ENCODE peak calls at places on chromosome 20, in seven cellular contexts. R is trophoblast cell; B is osteoblast; D is left lung; M is HCT116; V is NT2/D1; W is CD8-positive, alpha-beta T cell. A is an unnamed sample. For H3K4me1, the result is how much of the 10 kb centered on the place peaks cover.

GRCh38 chr20:48812600-48813445 is 15.0 kb downstream of the PREX1 start:
- DNase-seq in D (no peak), M (no peak), W (no peak), V (no peak), B (no peak), R (no peak), A (no peak)

GRCh38 chr20:60921021-60921622 is 330.9 kb upstream of the CDH4 start:
- DNase-seq in D (no peak), R (peak), B (no peak), W (peak), M (no peak), V (peak), A (peak)

GRCh38 chr20:53655909-53656652 is 62.4 kb upstream of the ZNF217 start:
- DNase-seq in B (no peak), M (no peak), D (no peak), V (no peak), R (peak), W (no peak), A (peak)

GRCh38 chr20:57270204-57270937 is 3.9 kb upstream of the BMP7 start:
- DNase-seq in B (no peak), D (no peak), R (no peak), M (no peak), W (no peak), V (no peak), A (peak)

GRCh38 chr20:59010995-59011873 is 4.2 kb upstream of the CTSZ start:
- DNase-seq in D (no peak), W (no peak), M (no peak), B (peak), R (peak), V (no peak), A (no peak)

GRCh38 chr20:19691125-19691524 is 66.9 kb upstream of the RIN2 start:
- DNase-seq in B (no peak), M (no peak), V (no peak), W (no peak), R (no peak), D (no peak), A (no peak)

GRCh38 chr20:2653511-2654383 is 1.3 kb downstream of the NOP56 start:
- DNase-seq in R (no peak), B (no peak), W (no peak), M (no peak), D (no peak), V (no peak), A (no peak)

GRCh38 chr20:50817776-50818172 is 22.9 kb downstream of the BCAS4 start:
- DNase-seq in M (no peak), R (no peak), W (no peak), D (no peak), V (no peak), B (no peak), A (no peak)

GRCh38 chr20:22475662-22476061 is 108.7 kb downstream of the FOXA2 start:
- DNase-seq in M (no peak), W (no peak), D (no peak), B (no peak), R (no peak), V (no peak), A (peak)

GRCh38 chr20:8749986-8750385 is 318.9 kb upstream of the PLCB4 start:
- DNase-seq in M (no peak), V (no peak), W (no peak), B (peak), D (no peak), R (no peak), A (no peak)

GRCh38 chr20:50874758-50875665 is 56.2 kb downstream of the ADNP start:
- DNase-seq in R (no peak), B (peak), M (no peak), W (no peak), V (no peak), D (no peak), A (no peak)

GRCh38 chr20:56945057-56945456 is 316.0 kb downstream of the TFAP2C start:
- DNase-seq in M (no peak), V (no peak), W (no peak), R (no peak), D (no peak), B (no peak), A (no peak)

GRCh38 chr20:36462440-36463211 is 78.7 kb upstream of the MYL9 start:
- DNase-seq in R (no peak), V (no peak), M (no peak), D (no peak), W (no peak), B (peak), A (no peak)

GRCh38 chr20:44354979-44355502 is 458 bp upstream of the HNF4A start:
- DNase-seq in M (peak), D (no peak), B (no peak), V (no peak), W (no peak), R (no peak), A (no peak)
- H3K4me1 ChIP-seq in M (under half), D (under half), B (under half), V (under half), W (under half), R (under half), A (under half)

DNA sequence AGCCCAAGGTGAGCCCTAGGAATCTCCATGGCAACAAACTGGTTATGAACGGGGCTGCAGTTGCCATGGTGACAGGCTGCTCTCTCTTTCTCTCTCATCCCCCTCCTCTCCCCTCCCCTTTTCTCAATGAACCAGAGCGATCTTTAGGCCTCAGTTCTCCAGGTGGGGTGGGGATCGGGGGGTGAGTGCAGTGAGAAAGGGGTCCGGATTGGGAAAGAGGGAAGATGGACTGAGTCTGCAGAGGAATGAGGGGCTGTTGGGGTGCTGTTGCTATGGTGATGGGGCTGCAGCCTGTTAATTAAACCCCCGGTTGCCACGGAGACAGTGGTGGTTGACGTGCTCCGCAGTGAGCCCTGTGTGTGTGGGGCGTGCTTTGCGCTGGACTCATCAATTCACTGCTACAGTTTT is 3.6 kb upstream of the SLC12A5 start:
- DNase-seq in V (no peak), R (no peak), D (no peak), B (peak), W (no peak), M (no peak), A (no peak)
- H3K4me1 ChIP-seq in V (under half), R (under half), D (under half), B (under half), W (under half), M (under half), A (under half)

GRCh38 chr20:32674362-32674789 is 635 bp upstream of the C20orf203 start:
- DNase-seq in B (peak), W (peak), D (no peak), R (peak), V (no peak), M (peak), A (peak)

GRCh38 chr20:32675223-32675975 is 1.7 kb upstream of the C20orf203 start:
- DNase-seq in D (no peak), V (no peak), W (no peak), B (peak), R (no peak), M (no peak), A (no peak)

GRCh38 chr20:32670773-32671455 is 2.8 kb downstream of the C20orf203 start:
- DNase-seq in M (no peak), B (no peak), V (no peak), R (no peak), W (no peak), D (no peak), A (peak)

GRCh38 chr20:32672315-32672981 is 1.3 kb downstream of the C20orf203 start:
- DNase-seq in M (no peak), D (no peak), W (no peak), V (no peak), R (peak), B (no peak), A (peak)

DNA sequence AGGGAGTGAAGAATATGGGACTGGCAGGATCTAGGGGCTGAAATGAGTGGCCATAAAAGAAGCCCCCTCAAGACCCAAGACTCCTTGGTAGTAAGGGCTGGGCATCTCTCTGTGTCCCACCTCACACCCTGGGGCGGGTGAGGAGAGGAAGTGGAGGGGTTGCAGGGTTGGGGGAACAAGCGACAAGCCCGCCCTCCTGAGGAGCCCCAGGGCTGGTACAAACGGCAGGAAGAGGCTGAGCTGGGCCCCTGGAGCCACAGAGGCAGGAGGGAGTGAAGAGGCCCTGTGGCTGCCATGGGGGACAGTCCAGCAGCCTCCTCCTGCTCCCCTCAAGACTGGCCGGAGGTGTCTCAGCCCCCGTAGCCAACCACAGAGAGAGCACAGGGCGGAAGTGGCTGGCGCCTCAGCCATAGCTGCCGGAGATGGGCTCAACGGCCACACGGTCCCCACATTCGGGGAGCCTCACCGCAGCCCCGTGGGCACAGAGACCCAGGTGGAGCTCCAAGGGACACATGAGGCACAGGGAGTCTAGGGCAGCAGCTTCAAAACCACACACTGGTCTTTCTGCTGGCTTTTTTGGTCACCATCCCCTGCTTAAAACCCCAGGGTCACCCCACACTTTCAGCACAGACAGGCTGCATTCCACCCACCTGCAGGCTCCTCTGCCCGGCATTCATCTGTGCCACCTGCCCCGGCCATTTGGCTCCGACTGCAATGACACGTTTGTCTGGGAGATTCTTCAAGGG is 586 bp downstream of the C20orf203 start:
- DNase-seq in W (peak), D (no peak), V (no peak), M (no peak), R (no peak), B (peak), A (peak)
- H3K4me1 ChIP-seq in W (under half), D (under half), V (under half), M (under half), R (under half), B (under half), A (half or more)

GRCh38 chr20:17863577-17864292 is 104.9 kb downstream of the SNX5 start:
- DNase-seq in D (no peak), R (no peak), B (no peak), V (no peak), M (no peak), W (no peak), A (no peak)

GRCh38 chr20:17863209-17863576 is 105.4 kb downstream of the SNX5 start:
- DNase-seq in W (no peak), V (no peak), D (no peak), R (no peak), M (no peak), B (no peak), A (no peak)

GRCh38 chr20:17859616-17860232 is 108.9 kb downstream of the SNX5 start:
- DNase-seq in D (no peak), W (no peak), M (no peak), R (peak), B (no peak), V (no peak), A (no peak)

GRCh38 chr20:17860306-17861197 is 108.0 kb downstream of the SNX5 start:
- DNase-seq in W (no peak), M (no peak), V (no peak), R (no peak), D (no peak), B (no peak), A (no peak)

GRCh38 chr20:17862171-17862570 is 106.4 kb downstream of the SNX5 start:
- DNase-seq in V (no peak), M (no peak), D (no peak), R (no peak), B (no peak), W (no peak), A (no peak)
- H3K4me1 ChIP-seq in V (under half), M (under half), D (under half), R (under half), B (under half), W (under half), A (under half)

GRCh38 chr20:62300319-62300718 is 2.5 kb upstream of the ADRM1 start:
- DNase-seq in V (no peak), M (no peak), B (no peak), R (no peak), D (no peak), W (no peak), A (no peak)

GRCh38 chr20:62299666-62300236 is 3.0 kb upstream of the ADRM1 start:
- DNase-seq in W (no peak), D (no peak), V (no peak), B (no peak), R (no peak), M (no peak), A (no peak)

GRCh38 chr20:62301773-62302340 is 940 bp upstream of the ADRM1 start:
- DNase-seq in M (peak), V (peak), D (peak), R (peak), W (peak), B (peak), A (peak)

GRCh38 chr20:62302341-62303048 is at the start of gene ADRM1:
- DNase-seq in B (peak), V (peak), W (peak), M (peak), R (peak), D (peak), A (peak)

DNA sequence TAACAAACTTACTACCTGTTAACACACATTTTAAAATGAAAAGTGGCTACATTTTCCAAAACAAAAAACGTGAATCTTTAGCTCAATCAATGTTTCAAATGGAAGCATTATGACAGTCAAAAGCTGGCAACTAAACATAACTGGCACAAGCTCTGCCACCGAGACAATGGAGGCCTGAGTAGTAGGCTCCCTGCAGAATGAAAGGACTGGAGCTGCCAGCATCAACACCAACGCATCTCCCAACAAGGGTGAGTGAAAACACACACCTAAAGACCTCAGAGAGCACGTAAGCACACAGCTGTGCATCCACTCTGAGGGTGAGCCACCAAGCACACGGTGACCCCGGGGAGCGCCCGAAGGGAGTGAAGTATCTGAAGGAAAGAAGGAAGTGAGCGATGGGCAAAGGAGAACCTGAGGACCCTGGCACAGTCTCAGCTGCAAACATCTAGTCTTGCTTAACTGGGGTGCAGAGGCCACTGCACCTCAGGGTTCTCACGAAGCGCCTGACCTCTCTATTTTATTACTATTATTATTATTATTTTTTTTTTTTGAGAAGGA is 1.6 kb upstream of the ADRM1 start:
- DNase-seq in M (no peak), D (no peak), B (no peak), R (no peak), V (no peak), W (no peak), A (no peak)
- H3K4me1 ChIP-seq in M (under half), D (under half), B (under half), R (under half), V (under half), W (under half), A (under half)

A was measured in MM.1S.